ENCODE peak calls at places on chromosomes 6 and 20, in nine cellular contexts. B is A549, C is stomach, F is ovary, A is sigmoid colon, O is H1, V is tibial nerve, R is K562, Y is GM12878. X is an unnamed sample.

GRCh38 chr20:56985286-56985685 is 281.2 kb downstream of the BMP7 start:
- DNase-seq in B (no peak), C (no peak), F (no peak), A (no peak), O (no peak), V (no peak), R (no peak), Y (no peak), X (no peak)

GRCh38 chr6:101543796-101544195 is 150.3 kb downstream of the GRIK2 start:
- DNase-seq in B (no peak), C (no peak), F (no peak), A (no peak), O (no peak), V (no peak), R (no peak), Y (no peak), X (no peak)

GRCh38 chr6:145733770-145734169 is 1.6 kb downstream of the EPM2A start:
- DNase-seq in B (no peak), C (no peak), F (no peak), A (no peak), O (no peak), V (no peak), R (no peak), Y (no peak), X (no peak)

GRCh38 chr20:63695419-63696310 is 787 bp upstream of the TNFRSF6B start:
- DNase-seq in B (no peak), C (peak; percentile 46), F (peak; percentile 18), A (peak; percentile 52), O (no peak), V (no peak), R (no peak), Y (no peak), X (peak; percentile 41)

GRCh38 chr20:3586111-3586510 is 77.1 kb downstream of the GFRA4 start:
- DNase-seq in B (no peak), C (no peak), F (no peak), A (no peak), O (no peak), V (no peak), R (no peak), Y (no peak), X (no peak)

GRCh38 chr20:20454850-20455627 is 87.1 kb downstream of the INSM1 start:
- DNase-seq in B (no peak), C (no peak), F (no peak), A (no peak), O (no peak), V (no peak), R (no peak), Y (no peak), X (no peak)

GRCh38 chr6:125066964-125067363 is 86.6 kb upstream of the TPD52L1 start:
- DNase-seq in B (no peak), C (no peak), F (no peak), A (no peak), O (no peak), V (no peak), R (no peak), Y (no peak), X (no peak)

GRCh38 chr20:621115-621756 is 11.1 kb upstream of the TCF15 start:
- DNase-seq in B (no peak), C (no peak), F (no peak), A (no peak), O (no peak), V (no peak), R (no peak), Y (no peak), X (no peak)

GRCh38 chr6:96743496-96743895 is 93.8 kb downstream of the GPR63 start:
- DNase-seq in B (no peak), C (no peak), F (no peak), A (no peak), O (no peak), V (no peak), R (no peak), Y (no peak), X (no peak)

GRCh38 chr6:117380298-117380697 is 45.4 kb downstream of the ROS1 start:
- DNase-seq in B (no peak), C (no peak), F (no peak), A (no peak), O (no peak), V (no peak), R (no peak), Y (no peak), X (no peak)

GRCh38 chr20:62716198-62716940 is 7.7 kb downstream of the NTSR1 start:
- DNase-seq in B (no peak), C (no peak), F (no peak), A (peak; percentile 83), O (no peak), V (no peak), R (no peak), Y (no peak), X (no peak)

GRCh38 chr20:54746796-54747195 is 271.4 kb downstream of the DOK5 start:
- DNase-seq in B (no peak), C (no peak), F (no peak), A (no peak), O (no peak), V (no peak), R (no peak), Y (no peak), X (no peak)

GRCh38 chr20:36128463-36129176 is 25.9 kb upstream of the EPB41L1 start:
- DNase-seq in B (peak; percentile 45), C (no peak), F (no peak), A (no peak), O (no peak), V (peak; percentile 58), R (no peak), Y (no peak), X (no peak)

GRCh38 chr20:24441600-24441999 is 27.8 kb upstream of the SYNDIG1 start:
- DNase-seq in B (no peak), C (no peak), F (no peak), A (no peak), O (no peak), V (no peak), R (no peak), Y (no peak), X (no peak)

GRCh38 chr6:1347187-1347560 is 35.3 kb downstream of the FOXQ1 start:
- DNase-seq in B (no peak), C (no peak), F (no peak), A (no peak), O (no peak), V (no peak), R (no peak), Y (no peak), X (no peak)

GRCh38 chr6:32637219-32637880 is at the start of gene HLA-DQA1:
- DNase-seq in B (no peak), C (no peak), F (no peak), A (no peak), O (no peak), V (peak; percentile 29), R (no peak), Y (peak; percentile 91), X (no peak)

GRCh38 chr6:18997375-18997826 is 610.3 kb downstream of the RNF144B start:
- DNase-seq in B (peak; percentile 51), C (no peak), F (no peak), A (no peak), O (no peak), V (no peak), R (no peak), Y (no peak), X (peak; percentile 31)

GRCh38 chr6:16374796-16375195 is 136.4 kb downstream of the GMPR start:
- DNase-seq in B (no peak), C (no peak), F (no peak), A (no peak), O (no peak), V (no peak), R (no peak), Y (no peak), X (no peak)

GRCh38 chr6:11202513-11203305 is 29.8 kb downstream of the NEDD9 start:
- DNase-seq in B (no peak), C (no peak), F (no peak), A (no peak), O (no peak), V (no peak), R (no peak), Y (no peak), X (no peak)

GRCh38 chr6:7219310-7219709 is 93.7 kb downstream of the SSR1 start:
- DNase-seq in B (no peak), C (peak; percentile 47), F (peak; percentile 37), A (no peak), O (no peak), V (peak; percentile 33), R (peak; percentile 49), Y (no peak), X (no peak)

GRCh38 chr6:41058783-41059181 is 5.8 kb downstream of the APOBEC2 start:
- DNase-seq in B (no peak), C (no peak), F (no peak), A (no peak), O (no peak), V (no peak), R (no peak), Y (no peak), X (no peak)

GRCh38 chr6:107330190-107330589 is 129.2 kb downstream of the PDSS2 start:
- DNase-seq in B (no peak), C (no peak), F (no peak), A (no peak), O (no peak), V (no peak), R (no peak), Y (peak; percentile 75), X (no peak)

GRCh38 chr6:168054663-168055560 is 24.1 kb downstream of the FRMD1 start:
- DNase-seq in B (no peak), C (no peak), F (no peak), A (no peak), O (no peak), V (no peak), R (no peak), Y (no peak), X (no peak)
- TF ChIP-seq EP300 in B (no peak), C (no peak), F (no peak), A (no peak), O (no peak), V (no peak), R (no peak), Y (no peak), X (no peak)

GRCh38 chr6:170405311-170405975 is 98.9 kb downstream of the FAM120B start:
- DNase-seq in B (no peak), C (no peak), F (no peak), A (no peak), O (no peak), V (no peak), R (no peak), Y (no peak), X (no peak)
- TF ChIP-seq EP300 in B (no peak), C (no peak), F (no peak), A (no peak), O (no peak), V (no peak), R (no peak), Y (no peak), X (peak; percentile 75)

DNA sequence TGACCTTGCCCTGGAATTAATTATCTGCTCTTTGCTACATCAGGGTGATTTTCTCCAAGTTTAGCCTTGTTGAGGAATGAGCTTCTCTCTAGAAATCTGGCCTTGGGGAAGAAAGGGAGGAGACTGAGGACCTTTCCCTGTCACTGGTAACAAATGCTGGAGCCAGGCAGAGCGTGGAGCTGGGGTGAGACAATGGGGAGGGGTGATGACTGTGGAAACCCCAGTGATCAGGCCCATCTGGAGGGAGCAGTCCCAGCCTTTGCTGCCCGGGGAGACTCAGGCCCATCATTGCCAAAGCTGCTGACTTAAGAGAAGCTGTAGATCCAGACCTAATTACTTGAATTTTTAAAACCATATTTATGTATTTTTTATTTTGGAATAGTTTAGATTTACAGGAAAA is 31.3 kb downstream of the BCAS4 start:
- DNase-seq in B (no peak), C (no peak), F (no peak), A (no peak), O (no peak), V (no peak), R (no peak), Y (no peak), X (no peak)
- TF ChIP-seq EP300 in B (no peak), C (no peak), F (no peak), A (no peak), O (no peak), V (no peak), R (no peak), Y (no peak), X (no peak)

GRCh38 chr6:138159246-138159645 is 2.5 kb upstream of the ARFGEF3 start:
- DNase-seq in B (no peak), C (no peak), F (no peak), A (no peak), O (no peak), V (no peak), R (no peak), Y (no peak), X (no peak)
- TF ChIP-seq EP300 in B (no peak), C (no peak), F (no peak), A (no peak), O (no peak), V (no peak), R (no peak), Y (no peak), X (no peak)